ENCODE peak calls at places on chromosomes 2 and 18, in seven cellular contexts. One of them, this sample, is unnamed.

GRCh38 chr2:25165992-25166618 is 2.3 kb downstream of the POMC start:
- DNase-seq in PC-3: peak
- DNase-seq in GM23338: peak
- DNase-seq in HCT116: peak
- DNase-seq in neural progenitor cell: peak
- DNase-seq in hepatocyte: peak
- DNase-seq in GM23248: no peak
- DNase-seq in this sample: peak

GRCh38 chr2:174951746-174952145 is 53.4 kb downstream of the CHN1 start:
- DNase-seq in PC-3: peak
- DNase-seq in HCT116: no peak
- DNase-seq in neural progenitor cell: peak
- DNase-seq in GM23248: peak
- DNase-seq in hepatocyte: no peak
- DNase-seq in GM23338: no peak
- DNase-seq in this sample: no peak

GRCh38 chr2:1557467-1557820 is 144.2 kb downstream of the TPO start:
- DNase-seq in hepatocyte: no peak
- DNase-seq in neural progenitor cell: no peak
- DNase-seq in GM23338: no peak
- DNase-seq in GM23248: no peak
- DNase-seq in HCT116: no peak
- DNase-seq in PC-3: no peak
- DNase-seq in this sample: no peak

GRCh38 chr2:216066255-216066654 is 15.4 kb downstream of the PECR start:
- DNase-seq in hepatocyte: no peak
- DNase-seq in HCT116: no peak
- DNase-seq in neural progenitor cell: no peak
- DNase-seq in PC-3: peak
- DNase-seq in GM23248: peak
- DNase-seq in GM23338: no peak
- DNase-seq in this sample: no peak

GRCh38 chr2:117832905-117833613 is 18.6 kb downstream of the DDX18 start:
- DNase-seq in neural progenitor cell: peak
- DNase-seq in GM23248: peak
- DNase-seq in hepatocyte: peak
- DNase-seq in HCT116: no peak
- DNase-seq in GM23338: peak
- DNase-seq in PC-3: peak
- DNase-seq in this sample: no peak

GRCh38 chr18:32754508-32755263 is 18.1 kb downstream of the KLHL14 start:
- DNase-seq in HCT116: no peak
- DNase-seq in GM23248: no peak
- DNase-seq in neural progenitor cell: peak
- DNase-seq in PC-3: no peak
- DNase-seq in GM23338: peak
- DNase-seq in hepatocyte: no peak
- DNase-seq in this sample: no peak

GRCh38 chr2:47218066-47218581 is 63.0 kb upstream of the STPG4 start:
- DNase-seq in neural progenitor cell: no peak
- DNase-seq in HCT116: no peak
- DNase-seq in GM23248: no peak
- DNase-seq in hepatocyte: peak
- DNase-seq in PC-3: peak
- DNase-seq in GM23338: no peak
- DNase-seq in this sample: no peak

GRCh38 chr2:187138240-187138639 is 289.3 kb upstream of the ZSWIM2 start:
- DNase-seq in hepatocyte: peak
- DNase-seq in GM23248: peak
- DNase-seq in HCT116: peak
- DNase-seq in neural progenitor cell: peak
- DNase-seq in GM23338: peak
- DNase-seq in PC-3: peak
- DNase-seq in this sample: no peak

GRCh38 chr2:237563816-237564215 is 2.6 kb upstream of the PRLH start:
- DNase-seq in HCT116: no peak
- DNase-seq in hepatocyte: peak
- DNase-seq in GM23338: peak
- DNase-seq in GM23248: peak
- DNase-seq in PC-3: no peak
- DNase-seq in neural progenitor cell: peak
- DNase-seq in this sample: no peak

GRCh38 chr18:47990981-47991380 is 60.5 kb upstream of the SMAD2 start:
- DNase-seq in PC-3: no peak
- DNase-seq in neural progenitor cell: no peak
- DNase-seq in HCT116: no peak
- DNase-seq in GM23338: no peak
- DNase-seq in GM23248: no peak
- DNase-seq in hepatocyte: no peak
- DNase-seq in this sample: no peak

GRCh38 chr2:225993430-225993829 is 593.9 kb downstream of the NYAP2 start:
- DNase-seq in HCT116: no peak
- DNase-seq in PC-3: no peak
- DNase-seq in neural progenitor cell: no peak
- DNase-seq in GM23338: no peak
- DNase-seq in GM23248: peak
- DNase-seq in hepatocyte: no peak
- DNase-seq in this sample: no peak
- TF ChIP-seq EZH2phosphoT487 in HCT116: no peak
- TF ChIP-seq EZH2phosphoT487 in PC-3: no peak
- TF ChIP-seq EZH2phosphoT487 in neural progenitor cell: no peak
- TF ChIP-seq EZH2phosphoT487 in GM23338: no peak
- TF ChIP-seq EZH2phosphoT487 in GM23248: no peak
- TF ChIP-seq EZH2phosphoT487 in hepatocyte: no peak
- TF ChIP-seq EZH2phosphoT487 in this sample: no peak

GRCh38 chr2:26884486-26884885 is 36.6 kb downstream of the DPYSL5 start:
- DNase-seq in HCT116: no peak
- DNase-seq in neural progenitor cell: no peak
- DNase-seq in GM23248: no peak
- DNase-seq in PC-3: no peak
- DNase-seq in GM23338: no peak
- DNase-seq in hepatocyte: no peak
- DNase-seq in this sample: no peak

GRCh38 chr2:26876260-26876659 is 28.3 kb downstream of the DPYSL5 start:
- DNase-seq in neural progenitor cell: no peak
- DNase-seq in PC-3: no peak
- DNase-seq in hepatocyte: no peak
- DNase-seq in HCT116: no peak
- DNase-seq in GM23338: no peak
- DNase-seq in GM23248: no peak
- DNase-seq in this sample: no peak

GRCh38 chr2:26883971-26884370 is 36.0 kb downstream of the DPYSL5 start:
- DNase-seq in HCT116: no peak
- DNase-seq in GM23248: no peak
- DNase-seq in hepatocyte: no peak
- DNase-seq in neural progenitor cell: no peak
- DNase-seq in PC-3: no peak
- DNase-seq in GM23338: no peak
- DNase-seq in this sample: no peak

GRCh38 chr2:26880161-26880560 is 32.2 kb downstream of the DPYSL5 start:
- DNase-seq in PC-3: no peak
- DNase-seq in GM23338: no peak
- DNase-seq in HCT116: no peak
- DNase-seq in hepatocyte: no peak
- DNase-seq in neural progenitor cell: no peak
- DNase-seq in GM23248: no peak
- DNase-seq in this sample: no peak

DNA sequence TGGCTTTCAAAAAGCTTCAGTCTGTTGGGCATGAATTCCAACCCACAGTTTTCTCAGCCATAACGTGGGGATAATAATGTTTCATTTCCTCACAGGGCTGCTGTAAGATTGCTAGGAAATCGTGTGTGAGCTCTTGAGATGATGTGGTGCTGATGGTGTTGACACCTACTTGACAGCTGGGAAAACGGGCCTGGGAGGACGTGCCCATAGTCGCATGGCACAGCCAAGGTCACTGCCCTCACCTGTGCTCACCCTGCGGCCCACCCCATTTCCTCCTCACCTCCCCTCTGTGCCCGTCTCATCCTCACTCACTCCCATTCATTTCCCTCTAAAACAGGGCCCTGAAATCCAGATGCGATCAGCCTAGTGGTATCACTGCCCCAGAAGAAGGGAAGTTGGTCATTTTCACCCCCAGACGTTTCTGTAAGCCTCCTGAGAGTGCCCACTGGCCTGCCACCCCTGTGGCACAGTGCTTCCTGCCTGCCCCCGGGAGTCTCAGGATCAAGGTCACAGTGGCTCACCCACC is 33.0 kb downstream of the DPYSL5 start:
- DNase-seq in HCT116: no peak
- DNase-seq in hepatocyte: no peak
- DNase-seq in GM23338: no peak
- DNase-seq in GM23248: no peak
- DNase-seq in neural progenitor cell: no peak
- DNase-seq in PC-3: no peak
- DNase-seq in this sample: no peak
- TF ChIP-seq EZH2 in HCT116: no peak
- TF ChIP-seq EZH2 in hepatocyte: no peak
- TF ChIP-seq EZH2 in GM23338: no peak
- TF ChIP-seq EZH2 in GM23248: no peak
- TF ChIP-seq EZH2 in neural progenitor cell: no peak
- TF ChIP-seq EZH2 in PC-3: no peak
- TF ChIP-seq EZH2 in this sample: no peak

GRCh38 chr2:240922982-240923537 is 16.9 kb downstream of the CROCC2 start:
- DNase-seq in neural progenitor cell: no peak
- DNase-seq in GM23248: no peak
- DNase-seq in PC-3: no peak
- DNase-seq in hepatocyte: no peak
- DNase-seq in HCT116: no peak
- DNase-seq in GM23338: no peak
- DNase-seq in this sample: no peak
- H3K4me2 ChIP-seq in neural progenitor cell: no peak
- H3K4me2 ChIP-seq in GM23248: no peak
- H3K4me2 ChIP-seq in PC-3: no peak
- H3K4me2 ChIP-seq in hepatocyte: no peak
- H3K4me2 ChIP-seq in HCT116: no peak
- H3K4me2 ChIP-seq in GM23338: no peak
- H3K4me2 ChIP-seq in this sample: no peak

GRCh38 chr2:23199115-23199918 is 185.7 kb upstream of the KLHL29 start:
- DNase-seq in PC-3: peak
- DNase-seq in hepatocyte: no peak
- DNase-seq in GM23338: peak
- DNase-seq in HCT116: peak
- DNase-seq in neural progenitor cell: peak
- DNase-seq in GM23248: peak
- DNase-seq in this sample: no peak
- TF ChIP-seq EZH2phosphoT487 in PC-3: no peak
- TF ChIP-seq EZH2phosphoT487 in hepatocyte: no peak
- TF ChIP-seq EZH2phosphoT487 in GM23338: no peak
- TF ChIP-seq EZH2phosphoT487 in HCT116: no peak
- TF ChIP-seq EZH2phosphoT487 in neural progenitor cell: no peak
- TF ChIP-seq EZH2phosphoT487 in GM23248: no peak
- TF ChIP-seq EZH2phosphoT487 in this sample: no peak

This sample was measured in MM.1S.